ENCODE peak calls at places on chromosomes 12 and 14, in eight cellular contexts. One of them, this sample, is unnamed.
A peak's percentile ranks its signal among the peaks of the same experiment; 100 is the strongest.

GRCh38 chr14:89826581-89826980 is 127.9 kb downstream of the EFCAB11 start:
- DNase-seq in GM12878: no peak
- DNase-seq in transverse colon: no peak
- DNase-seq in prostate gland: no peak
- DNase-seq in testis: no peak
- DNase-seq in tibial nerve: no peak
- DNase-seq in HepG2: no peak
- DNase-seq in A549: no peak
- DNase-seq in this sample: no peak

GRCh38 chr12:109444263-109444662 is 32.8 kb downstream of the KCTD10 start:
- DNase-seq in GM12878: no peak
- DNase-seq in testis: no peak
- DNase-seq in transverse colon: no peak
- DNase-seq in HepG2: no peak
- DNase-seq in A549: no peak
- DNase-seq in tibial nerve: no peak
- DNase-seq in prostate gland: no peak
- DNase-seq in this sample: no peak

GRCh38 chr12:76455582-76456345 is 103.8 kb downstream of the OSBPL8 start:
- DNase-seq in HepG2: peak; percentile 62
- DNase-seq in testis: no peak
- DNase-seq in A549: peak; percentile 91
- DNase-seq in prostate gland: peak; percentile 14
- DNase-seq in GM12878: peak; percentile 33
- DNase-seq in transverse colon: no peak
- DNase-seq in tibial nerve: no peak
- DNase-seq in this sample: no peak

GRCh38 chr12:111276189-111276588 is 92.7 kb downstream of the PHETA1 start:
- DNase-seq in tibial nerve: no peak
- DNase-seq in HepG2: no peak
- DNase-seq in testis: no peak
- DNase-seq in prostate gland: no peak
- DNase-seq in transverse colon: no peak
- DNase-seq in A549: peak; percentile 37
- DNase-seq in GM12878: no peak
- DNase-seq in this sample: no peak

GRCh38 chr12:24948452-24948815 is 467 bp downstream of the BCAT1 start:
- DNase-seq in GM12878: peak; percentile 73
- DNase-seq in prostate gland: no peak
- DNase-seq in tibial nerve: no peak
- DNase-seq in HepG2: no peak
- DNase-seq in testis: no peak
- DNase-seq in transverse colon: no peak
- DNase-seq in A549: peak; percentile 22
- DNase-seq in this sample: no peak

GRCh38 chr12:92107621-92108131 is 38.0 kb downstream of the BTG1 start:
- DNase-seq in testis: no peak
- DNase-seq in A549: no peak
- DNase-seq in tibial nerve: no peak
- DNase-seq in transverse colon: no peak
- DNase-seq in HepG2: no peak
- DNase-seq in prostate gland: no peak
- DNase-seq in GM12878: no peak
- DNase-seq in this sample: no peak

GRCh38 chr12:68749443-68749842 is 3.5 kb downstream of the SLC35E3 start:
- DNase-seq in transverse colon: no peak
- DNase-seq in tibial nerve: no peak
- DNase-seq in testis: no peak
- DNase-seq in A549: no peak
- DNase-seq in HepG2: no peak
- DNase-seq in prostate gland: no peak
- DNase-seq in GM12878: no peak
- DNase-seq in this sample: no peak

GRCh38 chr14:104638190-104638589 is 33.6 kb upstream of the TMEM179 start:
- DNase-seq in HepG2: no peak
- DNase-seq in tibial nerve: no peak
- DNase-seq in GM12878: no peak
- DNase-seq in testis: no peak
- DNase-seq in prostate gland: no peak
- DNase-seq in A549: no peak
- DNase-seq in transverse colon: no peak
- DNase-seq in this sample: no peak

GRCh38 chr14:96585672-96586013 is 83.5 kb downstream of the PAPOLA start:
- DNase-seq in prostate gland: no peak
- DNase-seq in tibial nerve: no peak
- DNase-seq in GM12878: no peak
- DNase-seq in testis: no peak
- DNase-seq in HepG2: no peak
- DNase-seq in transverse colon: no peak
- DNase-seq in A549: no peak
- DNase-seq in this sample: no peak

GRCh38 chr12:48026081-48026827 is 22.0 kb upstream of the COL2A1 start:
- DNase-seq in transverse colon: no peak
- DNase-seq in tibial nerve: no peak
- DNase-seq in prostate gland: no peak
- DNase-seq in HepG2: no peak
- DNase-seq in A549: no peak
- DNase-seq in testis: no peak
- DNase-seq in GM12878: no peak
- DNase-seq in this sample: no peak

GRCh38 chr12:48023386-48023785 is 19.1 kb upstream of the COL2A1 start:
- DNase-seq in GM12878: no peak
- DNase-seq in HepG2: no peak
- DNase-seq in testis: peak; percentile 82
- DNase-seq in A549: no peak
- DNase-seq in tibial nerve: no peak
- DNase-seq in prostate gland: no peak
- DNase-seq in transverse colon: no peak
- DNase-seq in this sample: no peak

GRCh38 chr12:48024735-48025134 is 20.5 kb upstream of the COL2A1 start:
- DNase-seq in tibial nerve: no peak
- DNase-seq in prostate gland: no peak
- DNase-seq in HepG2: no peak
- DNase-seq in A549: no peak
- DNase-seq in GM12878: no peak
- DNase-seq in testis: no peak
- DNase-seq in transverse colon: no peak
- DNase-seq in this sample: no peak

GRCh38 chr12:48027183-48028002 is 23.1 kb upstream of the COL2A1 start:
- DNase-seq in transverse colon: no peak
- DNase-seq in HepG2: no peak
- DNase-seq in prostate gland: no peak
- DNase-seq in A549: no peak
- DNase-seq in testis: no peak
- DNase-seq in GM12878: no peak
- DNase-seq in tibial nerve: no peak
- DNase-seq in this sample: no peak

DNA sequence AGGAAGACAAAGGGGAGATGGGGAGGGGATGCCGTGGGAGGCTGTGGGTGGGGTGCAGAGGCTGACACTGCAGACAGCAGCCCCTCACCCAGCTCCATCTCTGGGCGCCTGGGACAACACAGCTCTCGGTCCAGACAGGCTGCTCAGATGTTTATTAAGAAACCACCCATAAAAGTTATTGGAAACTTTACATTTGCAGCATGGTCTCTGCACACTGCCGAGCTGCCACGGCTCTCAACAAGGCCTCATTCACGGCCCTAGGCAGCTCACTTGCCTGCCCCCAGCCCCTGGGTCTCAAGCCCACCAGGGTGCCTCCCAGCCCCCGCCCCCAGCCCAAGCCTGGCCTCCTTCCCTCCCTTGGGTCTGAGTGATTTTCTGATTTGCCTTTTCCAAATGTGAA is 21.0 kb upstream of the COL2A1 start:
- DNase-seq in prostate gland: no peak
- DNase-seq in testis: no peak
- DNase-seq in A549: no peak
- DNase-seq in transverse colon: no peak
- DNase-seq in GM12878: no peak
- DNase-seq in HepG2: no peak
- DNase-seq in tibial nerve: no peak
- DNase-seq in this sample: no peak
- H3K4me1 ChIP-seq in prostate gland: peaks cover 22% of the 10 kb centered on the region
- H3K4me1 ChIP-seq in testis: peaks cover 20% of the 10 kb centered on the region
- H3K4me1 ChIP-seq in A549: no peaks in the 10 kb centered on the region
- H3K4me1 ChIP-seq in transverse colon: peaks cover 20% of the 10 kb centered on the region
- H3K4me1 ChIP-seq in GM12878: no peaks in the 10 kb centered on the region
- H3K4me1 ChIP-seq in HepG2: peaks cover 88% of the 10 kb centered on the region
- H3K4me1 ChIP-seq in tibial nerve: no peaks in the 10 kb centered on the region
- H3K4me1 ChIP-seq in this sample: peaks cover 1% of the 10 kb centered on the region

GRCh38 chr14:102508774-102509743 is 517 bp downstream of the ANKRD9 start:
- DNase-seq in prostate gland: no peak
- DNase-seq in tibial nerve: peak; percentile 35
- DNase-seq in A549: peak; percentile 40
- DNase-seq in HepG2: no peak
- DNase-seq in transverse colon: peak; percentile 80
- DNase-seq in GM12878: no peak
- DNase-seq in testis: peak; percentile 65
- DNase-seq in this sample: peak; percentile 72
- TF ChIP-seq POLR2A in prostate gland: peak; percentile 13
- TF ChIP-seq POLR2A in tibial nerve: no peak
- TF ChIP-seq POLR2A in A549: no peak
- TF ChIP-seq POLR2A in HepG2: no peak
- TF ChIP-seq POLR2A in transverse colon: peak; percentile 2
- TF ChIP-seq POLR2A in GM12878: no peak
- TF ChIP-seq POLR2A in testis: no peak
- TF ChIP-seq POLR2A in this sample: no peak

GRCh38 chr14:80638620-80639215 is 302.8 kb downstream of the CEP128 start:
- DNase-seq in tibial nerve: no peak
- DNase-seq in HepG2: no peak
- DNase-seq in GM12878: no peak
- DNase-seq in prostate gland: no peak
- DNase-seq in transverse colon: no peak
- DNase-seq in testis: no peak
- DNase-seq in A549: peak; percentile 89
- DNase-seq in this sample: no peak
- H3K4me3 ChIP-seq in tibial nerve: no peak overlapping the region
- H3K4me3 ChIP-seq in HepG2: no peak overlapping the region
- H3K4me3 ChIP-seq in GM12878: no peak overlapping the region
- H3K4me3 ChIP-seq in prostate gland: no peak overlapping the region
- H3K4me3 ChIP-seq in transverse colon: no peak overlapping the region
- H3K4me3 ChIP-seq in testis: no peak overlapping the region
- H3K4me3 ChIP-seq in A549: no peak overlapping the region
- H3K4me3 ChIP-seq in this sample: no peak overlapping the region

GRCh38 chr14:68391292-68392014 is 401.4 kb downstream of the ZFP36L1 start:
- DNase-seq in tibial nerve: no peak
- DNase-seq in HepG2: no peak
- DNase-seq in transverse colon: no peak
- DNase-seq in GM12878: no peak
- DNase-seq in prostate gland: no peak
- DNase-seq in A549: no peak
- DNase-seq in testis: peak; percentile 32
- DNase-seq in this sample: peak; percentile 59
- H3K4me1 ChIP-seq in tibial nerve: peaks cover 35% of the 10 kb centered on the region
- H3K4me1 ChIP-seq in HepG2: peaks cover 9% of the 10 kb centered on the region
- H3K4me1 ChIP-seq in transverse colon: peaks cover 63% of the 10 kb centered on the region
- H3K4me1 ChIP-seq in GM12878: peaks cover 18% of the 10 kb centered on the region
- H3K4me1 ChIP-seq in prostate gland: no peaks in the 10 kb centered on the region
- H3K4me1 ChIP-seq in A549: peaks cover 29% of the 10 kb centered on the region
- H3K4me1 ChIP-seq in testis: peaks cover 40% of the 10 kb centered on the region
- H3K4me1 ChIP-seq in this sample: peaks cover 40% of the 10 kb centered on the region

DNA sequence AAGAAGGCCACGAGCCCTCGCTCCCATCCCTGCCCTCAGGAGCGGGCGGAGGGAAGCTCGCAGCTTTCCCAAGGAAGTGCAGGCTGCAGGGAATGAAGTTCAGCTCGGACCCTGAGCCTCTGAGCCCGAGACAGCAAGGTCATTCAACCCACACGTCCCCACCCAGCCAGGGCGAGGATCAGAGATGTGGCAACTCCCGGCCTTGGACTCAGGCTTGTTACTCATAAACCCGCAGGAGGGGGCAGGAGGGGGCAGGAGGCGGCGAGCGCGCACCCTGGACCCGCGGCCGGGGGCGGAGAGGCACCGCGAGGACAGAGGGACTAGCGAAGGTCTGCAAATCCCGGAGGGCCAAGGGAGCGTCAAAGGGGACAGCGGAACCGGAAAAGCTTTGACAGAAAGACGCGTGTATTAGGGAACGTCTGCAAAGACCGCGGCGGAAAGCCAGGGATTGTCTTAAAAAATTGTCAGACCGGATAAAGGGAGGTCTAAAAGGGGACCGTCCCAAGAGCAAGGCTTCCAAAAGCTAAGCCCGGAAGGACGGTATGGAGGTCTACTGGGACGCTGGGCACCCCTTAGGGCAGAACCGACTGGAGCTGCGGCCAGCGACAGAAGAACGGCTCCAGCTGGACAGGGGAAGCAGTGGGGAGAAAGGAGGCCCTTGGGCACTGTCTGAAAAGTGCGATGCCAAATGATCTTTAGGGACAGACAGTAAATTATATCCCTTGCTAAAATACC is 609 bp upstream of the DCAF11 start:
- DNase-seq in HepG2: peak; percentile 100
- DNase-seq in transverse colon: peak; percentile 93
- DNase-seq in tibial nerve: peak; percentile 71
- DNase-seq in prostate gland: peak; percentile 75
- DNase-seq in A549: peak; percentile 92
- DNase-seq in GM12878: peak; percentile 79
- DNase-seq in testis: peak; percentile 88
- DNase-seq in this sample: peak; percentile 85
- TF ChIP-seq POLR2A in HepG2: peak; percentile 83
- TF ChIP-seq POLR2A in transverse colon: peak; percentile 84
- TF ChIP-seq POLR2A in tibial nerve: no peak
- TF ChIP-seq POLR2A in prostate gland: peak; percentile 26
- TF ChIP-seq POLR2A in A549: peak; percentile 67
- TF ChIP-seq POLR2A in GM12878: peak; percentile 86
- TF ChIP-seq POLR2A in testis: no peak
- TF ChIP-seq POLR2A in this sample: peak; percentile 41